ENCODE peak calls at places on chromosomes 6 and 20, in eight cellular contexts. One of them, this sample, is unnamed.

GRCh38 chr20:14712302-14712739 is 374.9 kb upstream of the FLRT3 start:
- DNase-seq in GM12878: no peak
- DNase-seq in A549: peak
- DNase-seq in IMR-90: peak
- DNase-seq in SK-N-SH: no peak
- DNase-seq in K562: no peak
- DNase-seq in H1: no peak
- DNase-seq in HepG2: no peak
- DNase-seq in this sample: no peak

GRCh38 chr20:5806457-5807263 is 56.5 kb downstream of the SHLD1 start:
- DNase-seq in GM12878: no peak
- DNase-seq in A549: peak
- DNase-seq in IMR-90: no peak
- DNase-seq in SK-N-SH: no peak
- DNase-seq in K562: no peak
- DNase-seq in H1: no peak
- DNase-seq in HepG2: peak
- DNase-seq in this sample: no peak

GRCh38 chr6:36195471-36196048 is 984 bp upstream of the BRPF3 start:
- DNase-seq in GM12878: no peak
- DNase-seq in A549: no peak
- DNase-seq in IMR-90: no peak
- DNase-seq in SK-N-SH: no peak
- DNase-seq in K562: no peak
- DNase-seq in H1: no peak
- DNase-seq in HepG2: no peak
- DNase-seq in this sample: no peak

GRCh38 chr6:140915001-140915950 is 1217.4 kb upstream of the GJE1 start:
- DNase-seq in GM12878: no peak
- DNase-seq in A549: no peak
- DNase-seq in IMR-90: no peak
- DNase-seq in SK-N-SH: no peak
- DNase-seq in K562: no peak
- DNase-seq in H1: no peak
- DNase-seq in HepG2: no peak
- DNase-seq in this sample: no peak

GRCh38 chr6:143058987-143059386 is 1.7 kb upstream of the AIG1 start:
- DNase-seq in GM12878: no peak
- DNase-seq in A549: peak
- DNase-seq in IMR-90: no peak
- DNase-seq in SK-N-SH: no peak
- DNase-seq in K562: no peak
- DNase-seq in H1: no peak
- DNase-seq in HepG2: peak
- DNase-seq in this sample: no peak

GRCh38 chr6:54074591-54075195 is 36.5 kb upstream of the MLIP start:
- DNase-seq in GM12878: no peak
- DNase-seq in A549: no peak
- DNase-seq in IMR-90: no peak
- DNase-seq in SK-N-SH: no peak
- DNase-seq in K562: no peak
- DNase-seq in H1: no peak
- DNase-seq in HepG2: no peak
- DNase-seq in this sample: no peak

GRCh38 chr6:156992396-156992795 is 215.2 kb downstream of the ARID1B start:
- DNase-seq in GM12878: no peak
- DNase-seq in A549: no peak
- DNase-seq in IMR-90: no peak
- DNase-seq in SK-N-SH: peak
- DNase-seq in K562: no peak
- DNase-seq in H1: no peak
- DNase-seq in HepG2: no peak
- DNase-seq in this sample: no peak

GRCh38 chr20:14406495-14406894 is 69.1 kb upstream of the FLRT3 start:
- DNase-seq in GM12878: no peak
- DNase-seq in A549: peak
- DNase-seq in IMR-90: peak
- DNase-seq in SK-N-SH: no peak
- DNase-seq in K562: no peak
- DNase-seq in H1: no peak
- DNase-seq in HepG2: peak
- DNase-seq in this sample: no peak

GRCh38 chr6:131924881-131925474 is 26.2 kb downstream of the CCN2 start:
- DNase-seq in GM12878: no peak
- DNase-seq in A549: peak
- DNase-seq in IMR-90: peak
- DNase-seq in SK-N-SH: no peak
- DNase-seq in K562: no peak
- DNase-seq in H1: no peak
- DNase-seq in HepG2: peak
- DNase-seq in this sample: peak

GRCh38 chr20:4443016-4443415 is 278.7 kb upstream of the PRND start:
- DNase-seq in GM12878: no peak
- DNase-seq in A549: no peak
- DNase-seq in IMR-90: no peak
- DNase-seq in SK-N-SH: no peak
- DNase-seq in K562: no peak
- DNase-seq in H1: no peak
- DNase-seq in HepG2: no peak
- DNase-seq in this sample: no peak

GRCh38 chr6:2943564-2943955 is 27.8 kb downstream of the SERPINB6 start:
- DNase-seq in GM12878: no peak
- DNase-seq in A549: no peak
- DNase-seq in IMR-90: no peak
- DNase-seq in SK-N-SH: no peak
- DNase-seq in K562: no peak
- DNase-seq in H1: no peak
- DNase-seq in HepG2: no peak
- DNase-seq in this sample: no peak
- TF ChIP-seq RAD21 in GM12878: no peak
- TF ChIP-seq RAD21 in A549: no peak
- TF ChIP-seq RAD21 in IMR-90: no peak
- TF ChIP-seq RAD21 in SK-N-SH: no peak
- TF ChIP-seq RAD21 in K562: no peak
- TF ChIP-seq RAD21 in H1: no peak
- TF ChIP-seq RAD21 in HepG2: no peak
- TF ChIP-seq RAD21 in this sample: no peak

DNA sequence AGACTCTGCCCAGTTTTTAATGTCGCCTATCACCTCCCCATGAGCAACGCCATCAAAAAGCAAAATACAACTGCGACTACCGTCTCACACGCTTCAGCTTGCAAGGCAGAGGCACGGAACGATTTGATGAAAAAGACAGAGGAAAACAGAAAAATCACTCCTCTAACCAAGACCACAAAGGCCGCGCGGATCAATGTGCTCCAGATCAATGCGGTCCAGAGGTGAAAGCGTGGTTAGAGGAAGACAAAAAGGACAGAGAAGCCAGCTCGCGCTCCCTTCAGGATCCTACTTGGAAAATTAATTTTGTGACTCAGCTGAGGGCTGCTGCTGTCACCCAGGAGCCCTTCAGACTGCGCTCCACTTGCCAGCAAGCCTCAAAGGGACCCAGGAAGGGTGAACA is 140.1 kb upstream of the RPS6KA2 start:
- DNase-seq in GM12878: no peak
- DNase-seq in A549: no peak
- DNase-seq in IMR-90: no peak
- DNase-seq in SK-N-SH: no peak
- DNase-seq in K562: no peak
- DNase-seq in H1: no peak
- DNase-seq in HepG2: no peak
- DNase-seq in this sample: no peak
- TF ChIP-seq RAD21 in GM12878: no peak
- TF ChIP-seq RAD21 in A549: no peak
- TF ChIP-seq RAD21 in IMR-90: no peak
- TF ChIP-seq RAD21 in SK-N-SH: no peak
- TF ChIP-seq RAD21 in K562: no peak
- TF ChIP-seq RAD21 in H1: no peak
- TF ChIP-seq RAD21 in HepG2: no peak
- TF ChIP-seq RAD21 in this sample: no peak

DNA sequence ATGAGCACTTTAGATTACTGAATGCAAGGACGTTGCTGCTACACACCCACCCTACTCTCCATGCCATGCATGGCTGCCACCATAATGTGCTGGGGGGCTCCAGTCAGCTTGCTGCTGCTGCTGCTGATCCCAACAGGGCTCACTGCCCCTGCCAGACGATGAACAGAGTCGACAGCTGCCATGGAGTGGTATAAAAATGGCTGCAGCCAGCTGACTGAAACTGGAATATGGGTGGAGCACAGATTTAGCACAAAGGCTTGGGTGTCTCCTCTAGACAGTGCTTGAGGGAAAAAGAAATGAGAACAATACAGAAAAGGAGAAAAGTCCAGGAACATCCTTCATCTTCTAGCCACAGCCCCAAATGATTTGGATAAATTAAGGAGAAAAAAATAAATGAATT is 150.7 kb downstream of the PDSS2 start:
- DNase-seq in GM12878: no peak
- DNase-seq in A549: no peak
- DNase-seq in IMR-90: no peak
- DNase-seq in SK-N-SH: no peak
- DNase-seq in K562: no peak
- DNase-seq in H1: no peak
- DNase-seq in HepG2: no peak
- DNase-seq in this sample: no peak
- TF ChIP-seq RAD21 in GM12878: no peak
- TF ChIP-seq RAD21 in A549: no peak
- TF ChIP-seq RAD21 in IMR-90: no peak
- TF ChIP-seq RAD21 in SK-N-SH: no peak
- TF ChIP-seq RAD21 in K562: no peak
- TF ChIP-seq RAD21 in H1: no peak
- TF ChIP-seq RAD21 in HepG2: no peak
- TF ChIP-seq RAD21 in this sample: no peak

GRCh38 chr6:34304164-34304563 is 55.4 kb upstream of the SMIM29 start:
- DNase-seq in GM12878: no peak
- DNase-seq in A549: no peak
- DNase-seq in IMR-90: no peak
- DNase-seq in SK-N-SH: no peak
- DNase-seq in K562: no peak
- DNase-seq in H1: no peak
- DNase-seq in HepG2: no peak
- DNase-seq in this sample: no peak

GRCh38 chr6:34302929-34303328 is 54.1 kb upstream of the SMIM29 start:
- DNase-seq in GM12878: no peak
- DNase-seq in A549: no peak
- DNase-seq in IMR-90: no peak
- DNase-seq in SK-N-SH: no peak
- DNase-seq in K562: no peak
- DNase-seq in H1: no peak
- DNase-seq in HepG2: no peak
- DNase-seq in this sample: no peak

GRCh38 chr6:34305497-34305896 is 56.7 kb upstream of the SMIM29 start:
- DNase-seq in GM12878: no peak
- DNase-seq in A549: no peak
- DNase-seq in IMR-90: no peak
- DNase-seq in SK-N-SH: no peak
- DNase-seq in K562: no peak
- DNase-seq in H1: no peak
- DNase-seq in HepG2: no peak
- DNase-seq in this sample: no peak

GRCh38 chr6:34308483-34308882 is 59.7 kb upstream of the SMIM29 start:
- DNase-seq in GM12878: no peak
- DNase-seq in A549: no peak
- DNase-seq in IMR-90: no peak
- DNase-seq in SK-N-SH: no peak
- DNase-seq in K562: no peak
- DNase-seq in H1: no peak
- DNase-seq in HepG2: no peak
- DNase-seq in this sample: no peak

DNA sequence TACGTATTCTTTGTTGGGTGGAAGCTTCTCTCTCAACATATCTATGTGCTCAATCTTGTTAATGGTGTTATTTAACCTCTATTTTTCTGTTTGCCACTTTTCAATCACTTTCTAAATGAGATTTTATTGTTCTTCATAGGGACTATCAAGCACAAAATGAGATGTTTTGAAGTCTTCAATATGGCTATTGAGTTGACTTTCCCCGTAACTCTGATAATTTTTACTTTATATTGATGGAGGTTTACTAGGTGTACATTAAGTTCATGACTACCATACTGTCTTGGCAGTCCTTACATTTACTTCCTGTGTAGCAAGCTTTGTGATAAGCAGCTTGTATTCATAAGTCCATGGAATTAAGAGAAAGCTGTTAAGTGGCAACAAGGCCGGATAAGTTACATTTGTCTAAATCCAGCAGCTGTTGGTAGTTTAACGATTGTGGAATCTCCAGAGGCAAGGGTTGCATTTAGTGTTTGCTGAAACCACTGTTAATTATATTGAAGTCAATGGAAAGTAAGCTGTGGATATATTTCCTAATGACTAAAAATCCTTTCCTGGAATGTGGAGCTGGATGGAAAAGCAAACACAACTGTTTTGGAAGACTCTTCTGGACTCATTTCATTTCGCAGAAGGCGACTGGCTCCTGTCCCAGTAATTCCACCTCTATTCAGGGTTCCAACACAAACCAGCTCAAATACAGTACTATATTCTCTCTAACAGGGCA is 57.3 kb upstream of the SMIM29 start:
- DNase-seq in GM12878: no peak
- DNase-seq in A549: no peak
- DNase-seq in IMR-90: peak
- DNase-seq in SK-N-SH: no peak
- DNase-seq in K562: no peak
- DNase-seq in H1: no peak
- DNase-seq in HepG2: peak
- DNase-seq in this sample: no peak
- TF ChIP-seq RAD21 in GM12878: no peak
- TF ChIP-seq RAD21 in A549: no peak
- TF ChIP-seq RAD21 in IMR-90: no peak
- TF ChIP-seq RAD21 in SK-N-SH: no peak
- TF ChIP-seq RAD21 in K562: peak
- TF ChIP-seq RAD21 in H1: no peak
- TF ChIP-seq RAD21 in HepG2: no peak
- TF ChIP-seq RAD21 in this sample: no peak

GRCh38 chr6:34022873-34023255 is 123.0 kb downstream of the GRM4 start:
- DNase-seq in GM12878: no peak
- DNase-seq in A549: no peak
- DNase-seq in IMR-90: no peak
- DNase-seq in SK-N-SH: no peak
- DNase-seq in K562: no peak
- DNase-seq in H1: no peak
- DNase-seq in HepG2: no peak
- DNase-seq in this sample: no peak

GRCh38 chr6:34021001-34021838 is 124.7 kb downstream of the GRM4 start:
- DNase-seq in GM12878: no peak
- DNase-seq in A549: no peak
- DNase-seq in IMR-90: no peak
- DNase-seq in SK-N-SH: no peak
- DNase-seq in K562: no peak
- DNase-seq in H1: no peak
- DNase-seq in HepG2: no peak
- DNase-seq in this sample: no peak

GRCh38 chr6:34021839-34022190 is 124.1 kb downstream of the GRM4 start:
- DNase-seq in GM12878: no peak
- DNase-seq in A549: no peak
- DNase-seq in IMR-90: no peak
- DNase-seq in SK-N-SH: no peak
- DNase-seq in K562: no peak
- DNase-seq in H1: no peak
- DNase-seq in HepG2: no peak
- DNase-seq in this sample: no peak

GRCh38 chr6:34020278-34020677 is 125.6 kb downstream of the GRM4 start:
- DNase-seq in GM12878: no peak
- DNase-seq in A549: no peak
- DNase-seq in IMR-90: no peak
- DNase-seq in SK-N-SH: no peak
- DNase-seq in K562: no peak
- DNase-seq in H1: no peak
- DNase-seq in HepG2: no peak
- DNase-seq in this sample: no peak

GRCh38 chr6:34022250-34022872 is 123.5 kb downstream of the GRM4 start:
- DNase-seq in GM12878: no peak
- DNase-seq in A549: no peak
- DNase-seq in IMR-90: no peak
- DNase-seq in SK-N-SH: no peak
- DNase-seq in K562: no peak
- DNase-seq in H1: no peak
- DNase-seq in HepG2: no peak
- DNase-seq in this sample: no peak
- TF ChIP-seq RAD21 in GM12878: no peak
- TF ChIP-seq RAD21 in A549: no peak
- TF ChIP-seq RAD21 in IMR-90: no peak
- TF ChIP-seq RAD21 in SK-N-SH: no peak
- TF ChIP-seq RAD21 in K562: no peak
- TF ChIP-seq RAD21 in H1: no peak
- TF ChIP-seq RAD21 in HepG2: no peak
- TF ChIP-seq RAD21 in this sample: no peak

This sample was measured in HCT116.